ENCODE peak calls at places on chromosomes 2 and 18, in seven cellular contexts. One of them, this sample, is unnamed.

GRCh38 chr18:59696311-59697235 is 650 bp downstream of the CCBE1 start:
- DNase-seq in kidney tubule cell: peak
- DNase-seq in NCI-H446: no peak
- DNase-seq in NCI-H1436 treated with DMSO at 0.1 percent for 48 hours: no peak
- DNase-seq in AG08396: no peak
- DNase-seq in GM12864: no peak
- DNase-seq in GOT3: no peak
- DNase-seq in this sample: peak

GRCh38 chr2:98412751-98413445 is 31.8 kb upstream of the INPP4A start:
- DNase-seq in NCI-H1436 treated with DMSO at 0.1 percent for 48 hours: peak
- DNase-seq in AG08396: peak
- DNase-seq in GOT3: no peak
- DNase-seq in GM12864: peak
- DNase-seq in kidney tubule cell: peak
- DNase-seq in NCI-H446: peak
- DNase-seq in this sample: peak

GRCh38 chr18:58205087-58205779 is 161.2 kb downstream of the NEDD4L start:
- DNase-seq in NCI-H446: no peak
- DNase-seq in AG08396: peak
- DNase-seq in kidney tubule cell: peak
- DNase-seq in GOT3: no peak
- DNase-seq in NCI-H1436 treated with DMSO at 0.1 percent for 48 hours: no peak
- DNase-seq in GM12864: no peak
- DNase-seq in this sample: peak

GRCh38 chr2:158432117-158432516 is 24.4 kb downstream of the CCDC148 start:
- DNase-seq in AG08396: no peak
- DNase-seq in GOT3: no peak
- DNase-seq in kidney tubule cell: no peak
- DNase-seq in NCI-H1436 treated with DMSO at 0.1 percent for 48 hours: no peak
- DNase-seq in GM12864: no peak
- DNase-seq in NCI-H446: no peak
- DNase-seq in this sample: no peak

GRCh38 chr2:219645631-219646527 is 18.4 kb downstream of the SLC4A3 start:
- DNase-seq in AG08396: peak
- DNase-seq in GM12864: no peak
- DNase-seq in NCI-H446: no peak
- DNase-seq in kidney tubule cell: peak
- DNase-seq in NCI-H1436 treated with DMSO at 0.1 percent for 48 hours: no peak
- DNase-seq in GOT3: no peak
- DNase-seq in this sample: peak

GRCh38 chr2:126887506-126887905 is 11.2 kb upstream of the TEX51 start:
- DNase-seq in AG08396: no peak
- DNase-seq in GOT3: no peak
- DNase-seq in NCI-H446: no peak
- DNase-seq in kidney tubule cell: no peak
- DNase-seq in GM12864: no peak
- DNase-seq in NCI-H1436 treated with DMSO at 0.1 percent for 48 hours: no peak
- DNase-seq in this sample: no peak

GRCh38 chr2:47656715-47657600 is 126.0 kb upstream of the MSH6 start:
- DNase-seq in NCI-H446: no peak
- DNase-seq in GM12864: no peak
- DNase-seq in kidney tubule cell: peak
- DNase-seq in GOT3: no peak
- DNase-seq in AG08396: no peak
- DNase-seq in NCI-H1436 treated with DMSO at 0.1 percent for 48 hours: no peak
- DNase-seq in this sample: peak

GRCh38 chr2:226652388-226652787 is 147.2 kb downstream of the IRS1 start:
- DNase-seq in NCI-H446: no peak
- DNase-seq in kidney tubule cell: peak
- DNase-seq in GOT3: no peak
- DNase-seq in NCI-H1436 treated with DMSO at 0.1 percent for 48 hours: no peak
- DNase-seq in GM12864: no peak
- DNase-seq in AG08396: peak
- DNase-seq in this sample: peak

GRCh38 chr18:9550413-9550812 is 63.9 kb downstream of the PPP4R1 start:
- DNase-seq in NCI-H1436 treated with DMSO at 0.1 percent for 48 hours: no peak
- DNase-seq in GM12864: no peak
- DNase-seq in NCI-H446: no peak
- DNase-seq in kidney tubule cell: no peak
- DNase-seq in GOT3: no peak
- DNase-seq in AG08396: no peak
- DNase-seq in this sample: no peak

GRCh38 chr2:99637157-99637697 is 147.4 kb upstream of the REV1 start:
- DNase-seq in AG08396: no peak
- DNase-seq in kidney tubule cell: no peak
- DNase-seq in NCI-H446: no peak
- DNase-seq in GM12864: no peak
- DNase-seq in GOT3: no peak
- DNase-seq in NCI-H1436 treated with DMSO at 0.1 percent for 48 hours: no peak
- DNase-seq in this sample: no peak

GRCh38 chr2:233236820-233237589 is 14.5 kb upstream of the ATG16L1 start:
- DNase-seq in NCI-H446: no peak
- DNase-seq in kidney tubule cell: no peak
- DNase-seq in GM12864: no peak
- DNase-seq in GOT3: no peak
- DNase-seq in AG08396: no peak
- DNase-seq in NCI-H1436 treated with DMSO at 0.1 percent for 48 hours: no peak
- DNase-seq in this sample: no peak

GRCh38 chr18:13868501-13869271 is 44.7 kb downstream of the MC5R start:
- DNase-seq in GOT3: no peak
- DNase-seq in GM12864: no peak
- DNase-seq in NCI-H446: no peak
- DNase-seq in kidney tubule cell: no peak
- DNase-seq in AG08396: no peak
- DNase-seq in NCI-H1436 treated with DMSO at 0.1 percent for 48 hours: no peak
- DNase-seq in this sample: no peak

GRCh38 chr2:74778381-74779371 is 55.3 kb upstream of the HK2 start:
- DNase-seq in NCI-H1436 treated with DMSO at 0.1 percent for 48 hours: peak
- DNase-seq in NCI-H446: peak
- DNase-seq in AG08396: peak
- DNase-seq in GM12864: no peak
- DNase-seq in kidney tubule cell: peak
- DNase-seq in GOT3: no peak
- DNase-seq in this sample: no peak

GRCh38 chr2:156436477-156437085 is 402 bp downstream of the GPD2 start:
- DNase-seq in NCI-H446: peak
- DNase-seq in GM12864: peak
- DNase-seq in NCI-H1436 treated with DMSO at 0.1 percent for 48 hours: no peak
- DNase-seq in AG08396: no peak
- DNase-seq in kidney tubule cell: peak
- DNase-seq in GOT3: no peak
- DNase-seq in this sample: peak

GRCh38 chr2:26488463-26489212 is 10.7 kb upstream of the OTOF start:
- DNase-seq in NCI-H446: peak
- DNase-seq in GM12864: no peak
- DNase-seq in GOT3: no peak
- DNase-seq in NCI-H1436 treated with DMSO at 0.1 percent for 48 hours: no peak
- DNase-seq in AG08396: no peak
- DNase-seq in kidney tubule cell: no peak
- DNase-seq in this sample: no peak

GRCh38 chr2:124149571-124149970 is 124.5 kb downstream of the CNTNAP5 start:
- DNase-seq in NCI-H1436 treated with DMSO at 0.1 percent for 48 hours: no peak
- DNase-seq in kidney tubule cell: no peak
- DNase-seq in GOT3: no peak
- DNase-seq in GM12864: no peak
- DNase-seq in NCI-H446: peak
- DNase-seq in AG08396: no peak
- DNase-seq in this sample: no peak

GRCh38 chr2:222738759-222739292 is 67.4 kb downstream of the MOGAT1 start:
- DNase-seq in AG08396: no peak
- DNase-seq in NCI-H1436 treated with DMSO at 0.1 percent for 48 hours: no peak
- DNase-seq in kidney tubule cell: no peak
- DNase-seq in GOT3: no peak
- DNase-seq in GM12864: no peak
- DNase-seq in NCI-H446: no peak
- DNase-seq in this sample: no peak

GRCh38 chr2:163877316-163877715 is 141.5 kb upstream of the FIGN start:
- DNase-seq in GM12864: no peak
- DNase-seq in NCI-H446: no peak
- DNase-seq in GOT3: no peak
- DNase-seq in AG08396: no peak
- DNase-seq in kidney tubule cell: peak
- DNase-seq in NCI-H1436 treated with DMSO at 0.1 percent for 48 hours: no peak
- DNase-seq in this sample: no peak

GRCh38 chr2:232455426-232456255 is at the start of gene ALPI:
- DNase-seq in GOT3: no peak
- DNase-seq in kidney tubule cell: no peak
- DNase-seq in NCI-H1436 treated with DMSO at 0.1 percent for 48 hours: no peak
- DNase-seq in AG08396: no peak
- DNase-seq in GM12864: no peak
- DNase-seq in NCI-H446: no peak
- DNase-seq in this sample: no peak

GRCh38 chr2:33015421-33016142 is 68.8 kb downstream of the LTBP1 start:
- DNase-seq in GM12864: no peak
- DNase-seq in NCI-H446: no peak
- DNase-seq in NCI-H1436 treated with DMSO at 0.1 percent for 48 hours: no peak
- DNase-seq in GOT3: no peak
- DNase-seq in kidney tubule cell: peak
- DNase-seq in AG08396: peak
- DNase-seq in this sample: peak

GRCh38 chr2:230217424-230217823 is 2.4 kb downstream of the SP110 start:
- DNase-seq in NCI-H446: no peak
- DNase-seq in NCI-H1436 treated with DMSO at 0.1 percent for 48 hours: no peak
- DNase-seq in kidney tubule cell: no peak
- DNase-seq in GOT3: no peak
- DNase-seq in AG08396: no peak
- DNase-seq in GM12864: no peak
- DNase-seq in this sample: no peak

GRCh38 chr2:147232225-147232669 is 612.6 kb upstream of the ACVR2A start:
- DNase-seq in GM12864: no peak
- DNase-seq in kidney tubule cell: peak
- DNase-seq in AG08396: no peak
- DNase-seq in NCI-H446: no peak
- DNase-seq in NCI-H1436 treated with DMSO at 0.1 percent for 48 hours: peak
- DNase-seq in GOT3: no peak
- DNase-seq in this sample: peak

GRCh38 chr2:239319261-239319661 is 81.6 kb downstream of the HDAC4 start:
- DNase-seq in AG08396: no peak
- DNase-seq in GOT3: no peak
- DNase-seq in NCI-H446: no peak
- DNase-seq in NCI-H1436 treated with DMSO at 0.1 percent for 48 hours: no peak
- DNase-seq in GM12864: no peak
- DNase-seq in kidney tubule cell: peak
- DNase-seq in this sample: no peak

GRCh38 chr2:148161909-148162308 is 141.0 kb downstream of the MBD5 start:
- DNase-seq in kidney tubule cell: no peak
- DNase-seq in NCI-H1436 treated with DMSO at 0.1 percent for 48 hours: no peak
- DNase-seq in GOT3: no peak
- DNase-seq in GM12864: no peak
- DNase-seq in AG08396: no peak
- DNase-seq in NCI-H446: no peak
- DNase-seq in this sample: no peak

GRCh38 chr2:80420530-80421208 is 116.1 kb upstream of the LRRTM1 start:
- DNase-seq in NCI-H446: no peak
- DNase-seq in NCI-H1436 treated with DMSO at 0.1 percent for 48 hours: no peak
- DNase-seq in kidney tubule cell: peak
- DNase-seq in GOT3: no peak
- DNase-seq in AG08396: no peak
- DNase-seq in GM12864: no peak
- DNase-seq in this sample: no peak

GRCh38 chr2:236308855-236309668 is 44.9 kb upstream of the ASB18 start:
- DNase-seq in NCI-H1436 treated with DMSO at 0.1 percent for 48 hours: no peak
- DNase-seq in GM12864: no peak
- DNase-seq in AG08396: no peak
- DNase-seq in kidney tubule cell: no peak
- DNase-seq in GOT3: no peak
- DNase-seq in NCI-H446: no peak
- DNase-seq in this sample: no peak

GRCh38 chr2:217790681-217791392 is 212.0 kb downstream of the TNS1 start:
- DNase-seq in NCI-H446: no peak
- DNase-seq in GOT3: no peak
- DNase-seq in GM12864: no peak
- DNase-seq in kidney tubule cell: peak
- DNase-seq in NCI-H1436 treated with DMSO at 0.1 percent for 48 hours: no peak
- DNase-seq in AG08396: peak
- DNase-seq in this sample: peak

GRCh38 chr2:158130832-158131473 is 29.3 kb downstream of the UPP2 start:
- DNase-seq in AG08396: no peak
- DNase-seq in NCI-H446: no peak
- DNase-seq in GM12864: no peak
- DNase-seq in kidney tubule cell: peak
- DNase-seq in GOT3: no peak
- DNase-seq in NCI-H1436 treated with DMSO at 0.1 percent for 48 hours: no peak
- DNase-seq in this sample: no peak

GRCh38 chr2:240256704-240257637 is 116.5 kb upstream of the OTOS start:
- DNase-seq in NCI-H446: no peak
- DNase-seq in kidney tubule cell: no peak
- DNase-seq in GOT3: no peak
- DNase-seq in NCI-H1436 treated with DMSO at 0.1 percent for 48 hours: no peak
- DNase-seq in AG08396: no peak
- DNase-seq in GM12864: no peak
- DNase-seq in this sample: no peak

GRCh38 chr2:236485519-236485918 is 84.1 kb upstream of the ACKR3 start:
- DNase-seq in NCI-H446: no peak
- DNase-seq in NCI-H1436 treated with DMSO at 0.1 percent for 48 hours: no peak
- DNase-seq in GM12864: no peak
- DNase-seq in GOT3: no peak
- DNase-seq in kidney tubule cell: no peak
- DNase-seq in AG08396: no peak
- DNase-seq in this sample: no peak

GRCh38 chr18:48920408-48921038 is 30.2 kb downstream of the SMAD7 start:
- DNase-seq in NCI-H1436 treated with DMSO at 0.1 percent for 48 hours: no peak
- DNase-seq in AG08396: no peak
- DNase-seq in NCI-H446: no peak
- DNase-seq in kidney tubule cell: peak
- DNase-seq in GM12864: no peak
- DNase-seq in GOT3: no peak
- DNase-seq in this sample: no peak

GRCh38 chr2:178267660-178268059 is 73.3 kb downstream of the OSBPL6 start:
- DNase-seq in GOT3: no peak
- DNase-seq in AG08396: no peak
- DNase-seq in NCI-H446: no peak
- DNase-seq in kidney tubule cell: no peak
- DNase-seq in GM12864: no peak
- DNase-seq in NCI-H1436 treated with DMSO at 0.1 percent for 48 hours: no peak
- DNase-seq in this sample: no peak

GRCh38 chr2:88090446-88091283 is 23.0 kb downstream of the SMYD1 start:
- DNase-seq in kidney tubule cell: no peak
- DNase-seq in NCI-H446: no peak
- DNase-seq in GM12864: no peak
- DNase-seq in GOT3: no peak
- DNase-seq in NCI-H1436 treated with DMSO at 0.1 percent for 48 hours: no peak
- DNase-seq in AG08396: no peak
- DNase-seq in this sample: no peak